ENCODE peak calls at places on chromosome 11, in ten cellular contexts. D is activated CD4-positive, alpha-beta T cell treated with anti-CD3 and anti-CD28 coated beads, Interleukin-2, amount 10 ng/mL, durations not matched to agents 24 days and 14 days; E is HCT116; P is activated CD8-positive, alpha-beta memory T cell treated with anti-CD3 and anti-CD28 coated beads, Interleukin-2, amount 50 U/mL, for 48 hours; F is head of caudate nucleus; K is choroid plexus epithelial cell; T is naive thymus-derived CD8-positive, alpha-beta T cell; M is stimulated activated CD4-positive, alpha-beta T cell treated with anti-CD3 and anti-CD28 coated beads, TNF-alpha, amount 100 ng/mL, for 1 hour; B is astrocyte of the cerebellum; Y is non-pigmented ciliary epithelial cell. O is an unnamed sample.

GRCh38 chr11:10519630-10520029 is 21.4 kb downstream of the RNF141 start:
- DNase-seq in K (no peak), Y (no peak), F (no peak), B (no peak), D (no peak), E (no peak), M (no peak), P (no peak), T (no peak), O (no peak)

GRCh38 chr11:114179234-114179941 is 116.8 kb upstream of the NNMT start:
- DNase-seq in M (no peak), D (no peak), T (peak; percentile 24), B (peak; percentile 49), Y (peak; percentile 86), K (peak; percentile 100), F (no peak), E (no peak), P (no peak), O (peak; percentile 16)

GRCh38 chr11:58047818-58048217 is 17.1 kb downstream of the OR6Q1 start:
- DNase-seq in B (no peak), Y (no peak), E (no peak), T (no peak), P (no peak), D (no peak), F (no peak), M (no peak), K (no peak), O (no peak)

GRCh38 chr11:108592591-108593213 is 866 bp downstream of the EXPH5 start:
- DNase-seq in K (no peak), P (peak; percentile 71), E (no peak), M (no peak), D (peak; percentile 77), T (peak; percentile 68), B (no peak), Y (no peak), F (peak; percentile 42), O (no peak)

GRCh38 chr11:1232328-1233321 is 9.8 kb downstream of the MUC5B start:
- DNase-seq in M (no peak), K (no peak), T (peak; percentile 46), E (no peak), D (no peak), F (no peak), Y (no peak), B (no peak), P (no peak), O (no peak)

GRCh38 chr11:45937916-45938315 is 15.5 kb downstream of the LARGE2 start:
- DNase-seq in B (no peak), T (no peak), D (no peak), Y (no peak), E (no peak), M (no peak), F (no peak), K (no peak), P (no peak), O (no peak)

GRCh38 chr11:29173660-29174062 is 843.2 kb downstream of the KCNA4 start:
- DNase-seq in F (no peak), P (no peak), B (peak; percentile 63), T (no peak), Y (peak; percentile 94), D (no peak), E (peak; percentile 12), M (no peak), K (peak; percentile 92), O (no peak)

GRCh38 chr11:21785351-21785750 is 407.5 kb upstream of the ANO5 start:
- DNase-seq in P (no peak), K (no peak), E (no peak), M (no peak), D (no peak), B (no peak), T (no peak), F (no peak), Y (no peak), O (no peak)

GRCh38 chr11:68610452-68611116 is 73.8 kb upstream of the GAL start:
- DNase-seq in D (no peak), E (no peak), Y (no peak), B (no peak), F (no peak), K (peak; percentile 40), T (no peak), M (no peak), P (no peak), O (no peak)

GRCh38 chr11:71473793-71474080 is 20.7 kb downstream of the NADSYN1 start:
- DNase-seq in F (no peak), P (no peak), T (no peak), B (no peak), E (no peak), D (no peak), K (no peak), Y (no peak), M (no peak), O (no peak)

GRCh38 chr11:82867495-82868082 is 32.6 kb downstream of the PRCP start:
- DNase-seq in D (peak; percentile 93), F (peak; percentile 91), P (peak; percentile 87), K (peak; percentile 89), Y (no peak), M (peak; percentile 44), B (peak; percentile 72), T (peak; percentile 89), E (peak; percentile 64), O (peak; percentile 84)

GRCh38 chr11:128483211-128483788 is 104.1 kb downstream of the ETS1 start:
- DNase-seq in P (no peak), T (no peak), K (no peak), M (no peak), F (no peak), B (no peak), Y (no peak), D (peak; percentile 84), E (no peak), O (no peak)

GRCh38 chr11:69702239-69702668 is 1.6 kb downstream of the FGF19 start:
- DNase-seq in D (no peak), T (no peak), P (no peak), B (no peak), E (no peak), M (no peak), K (no peak), Y (no peak), F (no peak), O (no peak)

GRCh38 chr11:47589504-47590025 is 3.1 kb downstream of the FAM180B start:
- DNase-seq in T (no peak), E (no peak), Y (no peak), F (no peak), P (no peak), D (no peak), M (no peak), B (no peak), K (no peak), O (no peak)

GRCh38 chr11:126443120-126443519 is 87.6 kb downstream of the ST3GAL4 start:
- DNase-seq in M (no peak), D (no peak), P (no peak), B (no peak), K (no peak), E (no peak), Y (no peak), F (peak; percentile 67), T (no peak), O (no peak)

GRCh38 chr11:3093281-3094191 is 36.3 kb upstream of the CARS1 start:
- DNase-seq in D (no peak), P (peak; percentile 49), E (no peak), M (no peak), Y (no peak), B (no peak), K (no peak), T (no peak), F (no peak), O (no peak)

GRCh38 chr11:132318421-132319157 is 948.2 kb downstream of the NTM start:
- DNase-seq in K (peak; percentile 66), Y (peak; percentile 38), E (no peak), P (no peak), B (no peak), D (no peak), T (no peak), F (peak; percentile 22), M (no peak), O (no peak)

GRCh38 chr11:78809931-78810481 is 235.3 kb upstream of the NARS2 start:
- DNase-seq in F (no peak), B (no peak), P (no peak), D (no peak), M (no peak), E (no peak), T (no peak), K (no peak), Y (no peak), O (no peak)

GRCh38 chr11:78812513-78813293 is 238.0 kb upstream of the NARS2 start:
- DNase-seq in B (no peak), K (peak; percentile 51), M (no peak), T (no peak), F (no peak), E (no peak), D (no peak), P (no peak), Y (no peak), O (no peak)

GRCh38 chr11:36948445-36949171 is 350.6 kb upstream of the RAG2 start:
- DNase-seq in D (no peak), Y (no peak), B (no peak), M (no peak), E (no peak), F (no peak), K (no peak), P (no peak), T (no peak), O (no peak)

GRCh38 chr11:257766-258493 is 20.3 kb upstream of the NLRP6 start:
- DNase-seq in Y (no peak), P (no peak), K (no peak), E (no peak), T (no peak), F (no peak), B (no peak), D (no peak), M (no peak), O (no peak)

GRCh38 chr11:6468712-6469495 is 4.8 kb downstream of the TRIM3 start:
- DNase-seq in P (no peak), D (no peak), Y (no peak), T (no peak), K (peak; percentile 98), M (no peak), B (peak; percentile 46), F (peak; percentile 93), E (peak; percentile 60), O (peak; percentile 10)

GRCh38 chr11:69479591-69480271 is 1.7 kb upstream of the LINC01488 start:
- DNase-seq in P (no peak), T (no peak), D (no peak), F (no peak), Y (no peak), E (no peak), B (no peak), K (no peak), M (no peak), O (no peak)

GRCh38 chr11:66047541-66048365 is 1.2 kb downstream of the GAL3ST3 start:
- DNase-seq in D (no peak), P (no peak), E (no peak), K (peak; percentile 24), F (no peak), M (no peak), T (no peak), B (no peak), Y (no peak), O (no peak)

GRCh38 chr11:46520971-46521745 is 72.7 kb downstream of the AMBRA1 start:
- DNase-seq in D (no peak), Y (peak; percentile 31), K (peak; percentile 79), P (no peak), T (no peak), M (no peak), E (no peak), F (peak; percentile 50), B (peak; percentile 68), O (no peak)

GRCh38 chr11:1412377-1413095 is 22.8 kb downstream of the BRSK2 start:
- DNase-seq in E (no peak), Y (no peak), M (no peak), T (no peak), B (no peak), F (no peak), K (no peak), D (no peak), P (no peak), O (no peak)

GRCh38 chr11:36091256-36091811 is 147.5 kb downstream of the LDLRAD3 start:
- DNase-seq in T (no peak), P (no peak), D (no peak), B (peak; percentile 81), E (no peak), Y (peak; percentile 76), K (peak; percentile 92), F (no peak), M (no peak), O (no peak)

GRCh38 chr11:111469200-111469599 is 43.0 kb downstream of the BTG4 start:
- DNase-seq in E (no peak), D (peak; percentile 51), F (no peak), P (no peak), T (no peak), B (no peak), M (no peak), Y (no peak), K (peak; percentile 63), O (no peak)

O was measured in substantia nigra.